ENCODE peak calls at places on chromosomes 7 and 10, in five cellular contexts. N is fibroblast of the aortic adventitia, V is dorsolateral prefrontal cortex, Q is foreskin fibroblast, X is tibial artery. F is an unnamed sample.
A peak's percentile ranks its signal among the peaks of the same experiment; 100 is the strongest.

GRCh38 chr7:45924283-45924682 is 3.2 kb upstream of the IGFBP3 start:
- DNase-seq in Q (peak; percentile 64), X (peak; percentile 57), V (no peak), N (peak; percentile 75), F (no peak)

GRCh38 chr7:70595741-70596574 is 536.0 kb upstream of the GALNT17 start:
- DNase-seq in X (no peak), V (no peak), Q (no peak), N (no peak), F (no peak)

GRCh38 chr10:124605856-124606812 is 138.0 kb downstream of the FAM53B start:
- DNase-seq in V (no peak), Q (no peak), X (no peak), N (no peak), F (no peak)

GRCh38 chr7:77247206-77247850 is 47.7 kb upstream of the FGL2 start:
- DNase-seq in X (peak; percentile 75), V (peak; percentile 14), N (peak; percentile 88), Q (peak; percentile 51), F (peak; percentile 27)

GRCh38 chr7:50817561-50817960 is 34.9 kb upstream of the GRB10 start:
- DNase-seq in V (no peak), X (no peak), N (no peak), Q (no peak), F (no peak)

GRCh38 chr10:114266521-114266920 is 27.5 kb downstream of the VWA2 start:
- DNase-seq in Q (no peak), N (peak; percentile 84), V (no peak), X (no peak), F (no peak)

GRCh38 chr10:110034596-110034995 is 26.8 kb downstream of the ADD3 start:
- DNase-seq in N (peak; percentile 37), V (no peak), X (no peak), Q (no peak), F (no peak)

GRCh38 chr7:25216837-25217236 is 11.4 kb downstream of the NPVF start:
- DNase-seq in X (no peak), V (no peak), Q (peak; percentile 18), N (peak; percentile 63), F (no peak)

GRCh38 chr7:99559276-99559915 is 954 bp downstream of the ZNF655 start:
- DNase-seq in V (no peak), X (no peak), Q (no peak), N (peak; percentile 16), F (no peak)

GRCh38 chr7:2530076-2530967 is 10.7 kb downstream of the LFNG start:
- DNase-seq in N (no peak), Q (no peak), X (no peak), V (no peak), F (no peak)

GRCh38 chr7:83852136-83852535 is 203.2 kb upstream of the SEMA3E start:
- DNase-seq in X (no peak), N (no peak), Q (no peak), V (no peak), F (no peak)

GRCh38 chr10:83078160-83078559 is 1061.1 kb upstream of the GHITM start:
- DNase-seq in X (no peak), Q (no peak), V (no peak), N (no peak), F (no peak)

GRCh38 chr7:50729962-50730361 is 52.7 kb downstream of the GRB10 start:
- DNase-seq in X (no peak), V (no peak), Q (no peak), N (peak; percentile 66), F (no peak)

GRCh38 chr7:137109966-137110930 is 233.3 kb downstream of the PTN start:
- DNase-seq in Q (peak; percentile 41), V (no peak), N (peak; percentile 50), X (no peak), F (no peak)

GRCh38 chr7:46494026-46494425 is 573.0 kb upstream of the IGFBP3 start:
- DNase-seq in N (peak; percentile 66), V (no peak), X (no peak), Q (peak; percentile 52), F (no peak)

GRCh38 chr7:41436139-41436538 is 266.8 kb downstream of the INHBA start:
- DNase-seq in V (no peak), Q (no peak), N (no peak), X (no peak), F (no peak)

GRCh38 chr7:96819111-96819700 is 109.6 kb upstream of the SEM1 start:
- DNase-seq in Q (no peak), N (no peak), X (no peak), V (no peak), F (no peak)

GRCh38 chr10:96638120-96638519 is 51.3 kb upstream of the TM9SF3 start:
- DNase-seq in Q (no peak), X (no peak), N (no peak), V (no peak), F (no peak)

GRCh38 chr10:99548041-99548530 is 15.3 kb downstream of the NKX2-3 start:
- DNase-seq in Q (no peak), V (no peak), N (peak; percentile 34), X (no peak), F (no peak)

GRCh38 chr10:50318129-50318528 is 66.8 kb upstream of the ASAH2 start:
- DNase-seq in Q (no peak), V (no peak), X (no peak), N (no peak), F (no peak)

GRCh38 chr7:2104107-2104710 is 128.5 kb downstream of the MAD1L1 start:
- DNase-seq in Q (peak; percentile 92), V (peak; percentile 70), X (peak; percentile 86), N (peak; percentile 91), F (peak; percentile 71)

GRCh38 chr10:110510086-110510485 is 12.4 kb downstream of the DUSP5 start:
- DNase-seq in Q (no peak), V (no peak), X (no peak), N (no peak), F (no peak)

GRCh38 chr10:12658526-12658925 is 309.2 kb downstream of the CAMK1D start:
- DNase-seq in Q (no peak), V (no peak), X (no peak), N (no peak), F (no peak)

GRCh38 chr10:79007037-79007842 is 61.5 kb upstream of the ZMIZ1 start:
- DNase-seq in X (peak; percentile 81), N (peak; percentile 28), Q (no peak), V (peak; percentile 18), F (no peak)

GRCh38 chr7:126302639-126303038 is 950.1 kb downstream of the GRM8 start:
- DNase-seq in Q (no peak), V (no peak), X (no peak), N (no peak), F (no peak)

GRCh38 chr10:45809829-45810228 is 37.5 kb downstream of the AGAP4 start:
- DNase-seq in N (peak; percentile 67), X (no peak), Q (no peak), V (peak; percentile 6), F (no peak)

GRCh38 chr7:134787064-134787463 is 7.6 kb downstream of the CALD1 start:
- DNase-seq in V (no peak), N (peak; percentile 78), Q (no peak), X (no peak), F (no peak)

GRCh38 chr10:49168821-49169495 is 19.2 kb downstream of the TMEM273 start:
- DNase-seq in X (no peak), N (no peak), V (no peak), Q (no peak), F (no peak)

GRCh38 chr10:86851329-86852207 is 95.1 kb downstream of the BMPR1A start:
- DNase-seq in Q (peak; percentile 91), N (peak; percentile 61), X (peak; percentile 49), V (no peak), F (no peak)

GRCh38 chr7:23472046-23472445 is 1.8 kb upstream of the IGF2BP3 start:
- DNase-seq in V (no peak), Q (no peak), X (no peak), N (no peak), F (no peak)
- H3K4me3 ChIP-seq in V (no peak overlapping the region), Q (no peak overlapping the region), X (no peak overlapping the region), N (no peak overlapping the region), F (no peak overlapping the region)

DNA sequence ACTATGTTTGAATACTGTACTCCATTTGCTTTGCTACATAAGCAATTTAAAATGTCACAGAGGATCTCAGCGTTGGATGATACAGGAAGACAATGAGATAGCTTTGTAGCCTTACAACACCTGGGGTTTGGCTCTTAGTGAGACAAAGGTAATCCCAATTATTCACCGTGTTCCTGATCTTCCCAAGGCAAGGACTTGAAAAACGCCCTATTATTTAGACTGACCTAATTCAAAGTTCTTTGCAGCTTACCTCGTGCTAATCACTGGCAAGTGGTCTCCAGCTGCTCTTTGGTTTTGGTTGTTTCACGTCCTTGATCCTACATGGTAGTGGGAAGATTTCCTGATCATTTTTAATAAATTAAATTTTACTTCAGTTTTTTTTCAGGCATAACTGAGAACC is 23.0 kb upstream of the C7orf33 start:
- DNase-seq in N (no peak), Q (no peak), X (no peak), V (no peak), F (no peak)
- TF ChIP-seq CTCF in N (no peak), Q (no peak), X (no peak), V (no peak), F (no peak)

DNA sequence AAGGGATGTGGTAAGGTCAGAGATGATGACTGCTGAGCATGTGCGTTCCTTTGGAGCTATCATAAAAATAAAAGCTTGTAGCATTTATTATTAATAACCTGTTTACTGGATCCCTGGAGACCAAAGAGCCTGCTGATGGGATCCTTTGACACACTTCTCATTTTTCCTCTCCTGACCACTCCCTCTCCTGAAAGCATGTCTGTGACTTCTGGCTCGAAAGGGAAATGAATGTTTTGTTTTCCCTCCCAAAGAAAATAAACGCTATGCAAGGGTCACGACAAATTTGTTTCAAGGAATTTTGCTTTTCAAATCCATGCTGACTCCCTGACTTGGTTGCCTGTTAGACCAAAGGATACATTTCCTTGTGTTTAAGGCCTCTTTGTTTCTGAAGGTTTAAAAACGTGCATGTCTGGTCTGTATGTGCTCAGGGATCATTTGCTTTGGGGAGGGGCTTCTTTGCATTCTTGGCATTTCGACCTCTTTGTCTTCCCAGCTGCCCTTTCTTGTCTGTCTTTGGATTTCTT is 185.1 kb upstream of the AGK start:
- DNase-seq in N (peak; percentile 18), Q (no peak), V (no peak), X (no peak), F (no peak)
- H3K4me3 ChIP-seq in N (no peak overlapping the region), Q (no peak overlapping the region), V (no peak overlapping the region), X (no peak overlapping the region), F (no peak overlapping the region)

DNA sequence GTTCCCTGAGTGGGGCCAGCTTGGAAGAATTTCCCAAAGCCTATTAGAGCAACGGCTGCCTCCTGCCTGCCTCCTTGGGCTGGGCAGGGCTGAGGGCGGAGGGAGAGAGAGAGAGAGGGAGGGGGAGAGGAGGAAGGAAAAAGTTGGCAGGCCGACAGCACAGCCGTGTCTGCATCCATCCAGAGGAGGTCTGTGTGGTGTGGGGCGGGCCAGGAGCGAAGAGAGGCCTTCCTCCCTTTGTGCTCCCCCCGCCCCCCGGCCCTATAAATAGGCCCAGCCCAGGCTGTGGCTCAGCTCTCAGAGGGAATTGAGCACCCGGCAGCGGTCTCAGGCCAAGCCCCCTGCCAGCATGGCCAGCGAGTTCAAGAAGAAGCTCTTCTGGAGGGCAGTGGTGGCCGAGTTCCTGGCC is at the start of gene AQP1:
- DNase-seq in X (peak; percentile 88), N (peak; percentile 38), V (no peak), Q (no peak), F (peak; percentile 65)
- TF ChIP-seq CTCF in X (no peak), N (no peak), V (no peak), Q (no peak), F (no peak)

GRCh38 chr7:8250547-8250946 is 11.4 kb downstream of the ICA1 start:
- DNase-seq in N (no peak), V (no peak), X (no peak), Q (no peak), F (no peak)
- H3K4me3 ChIP-seq in N (no peak overlapping the region), V (no peak overlapping the region), X (no peak overlapping the region), Q (no peak overlapping the region), F (no peak overlapping the region)